ENCODE peak calls at places on chromosomes 11 and 22, in ten cellular contexts. T, J, N, S, L, C, A, K, R and I are unnamed samples.

GRCh38 chr11:120134106-120134930 is 3.6 kb downstream of the TRIM29 start:
- DNase-seq in T (no peak), J (no peak), N (no peak), S (peak), L (no peak), C (peak), A (no peak), K (no peak), R (peak), I (peak)

GRCh38 chr11:15379483-15379882 is 264.8 kb downstream of the INSC start:
- DNase-seq in T (no peak), J (no peak), N (no peak), S (no peak), L (no peak), C (no peak), A (no peak), K (no peak), R (no peak), I (no peak)

GRCh38 chr11:20164152-20164551 is 3.9 kb upstream of the DBX1 start:
- DNase-seq in T (no peak), J (no peak), N (no peak), S (no peak), L (no peak), C (no peak), A (no peak), K (no peak), R (no peak), I (no peak)

GRCh38 chr11:35357893-35358292 is 61.5 kb downstream of the SLC1A2 start:
- DNase-seq in T (no peak), J (no peak), N (no peak), S (no peak), L (no peak), C (no peak), A (no peak), K (no peak), R (no peak), I (no peak)

GRCh38 chr11:110092577-110093406 is at the start of gene ZC3H12C:
- DNase-seq in T (no peak), J (no peak), N (peak), S (peak), L (peak), C (peak), A (peak), K (peak), R (peak), I (peak)

GRCh38 chr22:25167082-25167481 is 32.6 kb upstream of the CRYBB3 start:
- DNase-seq in T (no peak), J (no peak), N (no peak), S (no peak), L (no peak), C (no peak), A (no peak), K (no peak), R (no peak), I (no peak)

GRCh38 chr11:78809931-78810481 is 235.3 kb upstream of the NARS2 start:
- DNase-seq in T (no peak), J (no peak), N (no peak), S (peak), L (no peak), C (no peak), A (no peak), K (no peak), R (no peak), I (no peak)

GRCh38 chr11:131649861-131650260 is 279.4 kb downstream of the NTM start:
- DNase-seq in T (no peak), J (no peak), N (no peak), S (no peak), L (no peak), C (no peak), A (no peak), K (no peak), R (no peak), I (peak)

GRCh38 chr22:43128928-43129424 is 14.2 kb downstream of the MCAT start:
- DNase-seq in T (no peak), J (no peak), N (no peak), S (no peak), L (peak), C (no peak), A (no peak), K (no peak), R (no peak), I (no peak)

GRCh38 chr22:42635531-42635930 is 4.9 kb downstream of the ATP5MGL start:
- DNase-seq in T (no peak), J (no peak), N (peak), S (no peak), L (no peak), C (no peak), A (no peak), K (peak), R (peak), I (peak)

GRCh38 chr11:129331217-129331616 is 44.4 kb upstream of the BARX2 start:
- DNase-seq in T (no peak), J (no peak), N (no peak), S (no peak), L (peak), C (no peak), A (no peak), K (no peak), R (no peak), I (no peak)

GRCh38 chr11:95108671-95109551 is 19.3 kb downstream of the ENDOD1 start:
- DNase-seq in T (no peak), J (no peak), N (no peak), S (no peak), L (no peak), C (no peak), A (no peak), K (peak), R (no peak), I (no peak)

GRCh38 chr22:36056980-36057379 is 28.4 kb upstream of the RBFOX2 start:
- DNase-seq in T (no peak), J (no peak), N (no peak), S (no peak), L (no peak), C (no peak), A (no peak), K (no peak), R (no peak), I (no peak)

GRCh38 chr11:46528445-46529085 is 65.3 kb downstream of the AMBRA1 start:
- DNase-seq in T (no peak), J (no peak), N (no peak), S (no peak), L (no peak), C (no peak), A (no peak), K (no peak), R (no peak), I (no peak)

GRCh38 chr11:120326228-120326627 is 1.1 kb downstream of the TLCD5 start:
- DNase-seq in T (no peak), J (no peak), N (no peak), S (no peak), L (no peak), C (no peak), A (no peak), K (peak), R (no peak), I (no peak)

GRCh38 chr11:37755526-37755925 is 1157.5 kb upstream of the RAG2 start:
- DNase-seq in T (no peak), J (no peak), N (no peak), S (no peak), L (peak), C (no peak), A (peak), K (no peak), R (no peak), I (no peak)

GRCh38 chr11:113457784-113458183 is 17.4 kb downstream of the DRD2 start:
- DNase-seq in T (no peak), J (no peak), N (no peak), S (peak), L (peak), C (no peak), A (no peak), K (no peak), R (no peak), I (no peak)

GRCh38 chr22:42797021-42797420 is 60.1 kb downstream of the ARFGAP3 start:
- DNase-seq in T (no peak), J (no peak), N (no peak), S (no peak), L (no peak), C (no peak), A (no peak), K (no peak), R (peak), I (no peak)

GRCh38 chr11:8672346-8672745 is 10.1 kb downstream of the TRIM66 start:
- DNase-seq in T (no peak), J (no peak), N (no peak), S (no peak), L (no peak), C (no peak), A (no peak), K (no peak), R (no peak), I (no peak)

GRCh38 chr22:49150801-49151221 is 676.9 kb downstream of the BRD1 start:
- DNase-seq in T (no peak), J (no peak), N (no peak), S (peak), L (no peak), C (peak), A (no peak), K (no peak), R (no peak), I (no peak)

GRCh38 chr11:21514298-21514697 is 678.6 kb upstream of the ANO5 start:
- DNase-seq in T (no peak), J (no peak), N (no peak), S (peak), L (no peak), C (no peak), A (peak), K (no peak), R (no peak), I (no peak)

GRCh38 chr11:33187851-33188722 is 26.8 kb upstream of the CSTF3 start:
- DNase-seq in T (no peak), J (no peak), N (no peak), S (no peak), L (peak), C (no peak), A (no peak), K (no peak), R (peak), I (no peak)

GRCh38 chr11:74672332-74672955 is 58.8 kb downstream of the CHRDL2 start:
- DNase-seq in T (no peak), J (no peak), N (peak), S (no peak), L (no peak), C (no peak), A (no peak), K (no peak), R (no peak), I (no peak)

GRCh38 chr11:126335463-126335760 is 20.1 kb upstream of the ST3GAL4 start:
- DNase-seq in T (no peak), J (no peak), N (no peak), S (no peak), L (no peak), C (peak), A (no peak), K (no peak), R (peak), I (no peak)

GRCh38 chr22:32469799-32470212 is 4.8 kb upstream of the FBXO7 start:
- DNase-seq in T (no peak), J (no peak), N (peak), S (peak), L (peak), C (no peak), A (no peak), K (peak), R (no peak), I (no peak)

GRCh38 chr11:94574193-94574961 is 7.2 kb downstream of the PIWIL4 start:
- DNase-seq in T (no peak), J (no peak), N (peak), S (no peak), L (no peak), C (no peak), A (no peak), K (peak), R (no peak), I (no peak)

GRCh38 chr11:103108933-103109817 is at the start of gene DYNC2H1:
- DNase-seq in T (peak), J (peak), N (peak), S (peak), L (peak), C (peak), A (peak), K (peak), R (peak), I (peak)

GRCh38 chr11:122733301-122733686 is 77.8 kb downstream of the UBASH3B start:
- DNase-seq in T (no peak), J (no peak), N (no peak), S (no peak), L (no peak), C (no peak), A (no peak), K (peak), R (peak), I (no peak)

GRCh38 chr11:34631737-34632104 is 10.8 kb downstream of the EHF start:
- DNase-seq in T (no peak), J (no peak), N (no peak), S (no peak), L (no peak), C (no peak), A (no peak), K (no peak), R (no peak), I (no peak)

DNA sequence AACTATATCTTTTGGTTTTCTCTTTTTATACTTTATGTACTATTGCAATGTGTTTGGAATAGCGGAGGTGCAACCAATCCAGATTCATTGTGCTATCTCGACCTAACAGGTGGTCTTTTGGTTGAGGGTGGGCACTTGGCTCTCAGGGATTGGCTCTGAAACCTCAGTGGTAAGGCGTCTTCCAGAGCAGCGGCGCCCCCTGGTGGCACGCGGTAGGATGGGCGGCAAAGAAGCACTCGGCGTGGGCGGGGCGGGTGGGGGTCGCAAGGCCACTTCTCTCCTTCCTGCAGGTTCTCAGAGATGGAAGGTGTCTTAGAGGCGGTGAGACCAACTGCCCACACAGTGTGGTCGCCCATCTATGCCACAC is 19.2 kb upstream of the PLET1 start:
- DNase-seq in T (peak), J (no peak), N (peak), S (peak), L (peak), C (peak), A (peak), K (peak), R (peak), I (no peak)
- H3K27ac ChIP-seq in T (peak), J (no peak), N (peak), S (no peak), L (no peak), C (peak), A (no peak), K (no peak), R (peak), I (peak)

GRCh38 chr22:46055851-46056168 is 78.8 kb upstream of the WNT7B start:
- DNase-seq in T (no peak), J (no peak), N (no peak), S (no peak), L (no peak), C (no peak), A (no peak), K (no peak), R (peak), I (no peak)
- H3K4me3 ChIP-seq in T (no peak), J (no peak), N (peak), S (peak), L (no peak), C (no peak), A (no peak), K (no peak), R (peak), I (peak)

GRCh38 chr22:46138058-46138797 is 12.1 kb upstream of the PPARA start:
- DNase-seq in T (no peak), J (no peak), N (no peak), S (no peak), L (no peak), C (peak), A (no peak), K (no peak), R (no peak), I (no peak)

GRCh38 chr22:46135611-46136538 is 14.5 kb upstream of the PPARA start:
- DNase-seq in T (no peak), J (no peak), N (no peak), S (no peak), L (no peak), C (peak), A (no peak), K (no peak), R (no peak), I (no peak)

GRCh38 chr22:46136539-46137217 is 13.6 kb upstream of the PPARA start:
- DNase-seq in T (no peak), J (no peak), N (no peak), S (peak), L (no peak), C (peak), A (peak), K (no peak), R (no peak), I (no peak)

GRCh38 chr22:46139895-46140350 is 10.4 kb upstream of the PPARA start:
- DNase-seq in T (no peak), J (no peak), N (no peak), S (no peak), L (peak), C (peak), A (no peak), K (no peak), R (no peak), I (peak)

DNA sequence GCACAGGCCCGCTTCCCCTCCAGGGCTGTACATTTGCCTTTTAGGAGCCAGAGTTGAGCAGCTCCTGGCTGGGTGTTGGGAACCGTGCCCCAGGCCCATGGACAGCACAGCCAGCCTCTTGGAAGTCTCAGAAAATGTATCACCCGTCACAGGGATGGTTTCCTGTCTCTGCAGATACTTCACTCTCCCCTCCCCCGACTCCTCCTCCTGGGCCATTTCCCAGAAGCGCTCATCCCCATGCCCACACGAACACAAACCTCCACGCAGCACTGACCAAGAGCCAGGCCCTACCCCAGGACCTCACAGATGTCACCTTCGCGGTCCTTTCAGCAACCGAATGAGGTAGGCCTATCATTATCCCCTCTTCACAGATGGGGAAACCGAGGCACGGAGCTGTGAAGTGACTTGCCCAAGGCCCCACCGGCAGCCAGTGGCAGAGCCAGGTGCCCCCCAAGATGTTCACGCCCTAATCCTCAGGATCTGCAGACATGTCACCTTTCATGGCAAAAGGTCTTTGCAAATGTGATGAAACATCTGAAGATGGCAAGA is 13.0 kb upstream of the PPARA start:
- DNase-seq in T (no peak), J (no peak), N (no peak), S (no peak), L (no peak), C (peak), A (no peak), K (no peak), R (no peak), I (no peak)
- H3K27ac ChIP-seq in T (no peak), J (no peak), N (no peak), S (no peak), L (no peak), C (peak), A (peak), K (no peak), R (no peak), I (no peak)

DNA sequence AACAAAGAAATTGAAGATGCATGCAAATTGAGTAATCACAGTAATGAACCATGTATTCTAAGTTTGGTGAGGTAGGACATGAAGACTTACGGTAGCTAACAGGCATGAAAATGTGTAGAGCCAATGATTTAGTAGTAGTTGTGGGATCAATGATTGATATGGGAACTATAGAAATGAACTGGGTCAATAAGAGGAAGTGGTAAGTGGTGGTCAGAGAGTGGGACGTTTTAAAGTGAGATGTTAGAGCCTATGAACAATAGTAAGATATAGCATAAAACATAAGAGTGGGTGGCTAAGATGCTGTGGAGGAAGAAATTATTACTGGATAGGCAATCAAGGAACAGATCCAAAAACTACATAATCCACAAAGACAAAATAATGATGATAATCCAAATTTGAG is 45.0 kb downstream of the DLG2 start:
- DNase-seq in T (no peak), J (no peak), N (no peak), S (no peak), L (no peak), C (no peak), A (no peak), K (no peak), R (no peak), I (no peak)
- H3K4me3 ChIP-seq in T (no peak), J (no peak), N (no peak), S (no peak), L (no peak), C (no peak), A (no peak), K (no peak), R (no peak), I (no peak)

GRCh38 chr11:69300124-69301032 is 6.4 kb downstream of the MYEOV start:
- DNase-seq in T (no peak), J (no peak), N (no peak), S (no peak), L (no peak), C (no peak), A (no peak), K (peak), R (no peak), I (no peak)

GRCh38 chr11:69299572-69299971 is 5.6 kb downstream of the MYEOV start:
- DNase-seq in T (no peak), J (no peak), N (no peak), S (no peak), L (no peak), C (peak), A (no peak), K (no peak), R (no peak), I (no peak)

GRCh38 chr11:69297926-69298777 is 4.2 kb downstream of the MYEOV start:
- DNase-seq in T (peak), J (no peak), N (peak), S (no peak), L (peak), C (peak), A (no peak), K (peak), R (peak), I (no peak)

GRCh38 chr11:69297225-69297925 is 3.4 kb downstream of the MYEOV start:
- DNase-seq in T (peak), J (no peak), N (peak), S (peak), L (peak), C (peak), A (no peak), K (peak), R (peak), I (peak)

DNA sequence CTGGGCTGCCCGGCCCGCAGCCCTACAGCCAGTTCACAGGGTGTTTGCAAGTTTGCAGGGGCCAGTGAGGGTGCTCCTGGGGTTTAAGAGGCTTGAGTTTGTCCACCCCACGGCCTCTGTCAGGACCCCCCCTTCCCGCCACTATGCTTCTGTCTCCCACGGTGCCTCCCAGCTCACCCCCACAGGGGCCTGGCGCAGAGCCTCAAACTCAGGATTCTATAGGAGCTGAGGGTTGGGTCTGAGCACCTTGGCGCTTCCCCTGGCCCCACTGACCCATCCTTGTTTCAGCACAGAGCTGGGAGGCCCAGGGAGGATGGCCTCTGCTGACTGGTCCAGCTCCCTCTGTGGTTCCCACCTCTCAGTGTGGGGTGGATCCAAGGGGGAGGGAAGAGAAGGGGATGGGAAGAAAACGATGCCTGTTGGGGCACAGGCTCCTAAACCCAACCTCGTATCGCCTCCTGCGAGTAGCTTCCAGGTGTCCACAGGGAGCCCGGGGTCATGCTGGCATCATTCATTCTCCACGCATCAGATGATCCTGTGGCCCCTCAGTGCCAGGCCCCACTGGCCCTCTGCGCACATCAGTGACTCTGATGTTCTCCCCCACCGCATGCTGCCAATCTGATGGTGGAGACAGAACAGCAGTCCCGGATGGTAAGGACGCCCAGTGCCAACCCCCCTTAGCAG is 5.0 kb downstream of the MYEOV start:
- DNase-seq in T (no peak), J (no peak), N (no peak), S (no peak), L (no peak), C (peak), A (no peak), K (no peak), R (no peak), I (no peak)
- H3K27ac ChIP-seq in T (peak), J (no peak), N (no peak), S (peak), L (peak), C (peak), A (no peak), K (peak), R (peak), I (peak)

GRCh38 chr22:20438678-20439492 is 1.3 kb upstream of the SCARF2 start:
- DNase-seq in T (no peak), J (no peak), N (no peak), S (peak), L (no peak), C (peak), A (peak), K (no peak), R (no peak), I (no peak)
- H3K4me3 ChIP-seq in T (no peak), J (no peak), N (peak), S (peak), L (no peak), C (peak), A (peak), K (no peak), R (peak), I (peak)